ENCODE peak calls at places on chromosome 1, in four cellular contexts. One of them, this sample, is unnamed. For H3K4me1, the result is how much of the 10 kb centered on the place peaks cover.

GRCh38 chr1:1665815-1666251 is 7.0 kb upstream of the CDK11B start:
- DNase-seq in ovary: no peak
- DNase-seq in GM23338: peak
- DNase-seq in aorta: peak
- DNase-seq in this sample: peak

GRCh38 chr1:156090822-156091188 is 8.5 kb upstream of the MEX3A start:
- DNase-seq in ovary: peak
- DNase-seq in aorta: peak
- DNase-seq in GM23338: peak
- DNase-seq in this sample: peak

GRCh38 chr1:172708452-172708851 is 49.5 kb downstream of the FASLG start:
- DNase-seq in aorta: no peak
- DNase-seq in ovary: no peak
- DNase-seq in GM23338: no peak
- DNase-seq in this sample: no peak

GRCh38 chr1:56627636-56628039 is 17.5 kb upstream of the PRKAA2 start:
- DNase-seq in aorta: no peak
- DNase-seq in GM23338: peak
- DNase-seq in ovary: no peak
- DNase-seq in this sample: no peak

GRCh38 chr1:29671446-29671845 is 435.1 kb downstream of the PTPRU start:
- DNase-seq in ovary: no peak
- DNase-seq in GM23338: no peak
- DNase-seq in aorta: peak
- DNase-seq in this sample: no peak

GRCh38 chr1:167934407-167935251 is 1.9 kb upstream of the DCAF6 start:
- DNase-seq in ovary: no peak
- DNase-seq in GM23338: no peak
- DNase-seq in aorta: no peak
- DNase-seq in this sample: no peak

GRCh38 chr1:156689960-156690672 is 12.9 kb upstream of the NES start:
- DNase-seq in ovary: no peak
- DNase-seq in aorta: no peak
- DNase-seq in GM23338: no peak
- DNase-seq in this sample: no peak

GRCh38 chr1:245788269-245788668 is 633.5 kb downstream of the KIF26B start:
- DNase-seq in GM23338: no peak
- DNase-seq in aorta: no peak
- DNase-seq in ovary: no peak
- DNase-seq in this sample: no peak

GRCh38 chr1:226403522-226404034 is 4.3 kb downstream of the PARP1 start:
- DNase-seq in ovary: no peak
- DNase-seq in aorta: no peak
- DNase-seq in GM23338: peak
- DNase-seq in this sample: no peak

GRCh38 chr1:7847599-7847998 is 5.3 kb downstream of the UTS2 start:
- DNase-seq in ovary: no peak
- DNase-seq in GM23338: no peak
- DNase-seq in aorta: no peak
- DNase-seq in this sample: no peak

GRCh38 chr1:62841587-62842169 is 57.7 kb downstream of the ATG4C start:
- DNase-seq in ovary: no peak
- DNase-seq in aorta: no peak
- DNase-seq in GM23338: peak
- DNase-seq in this sample: peak

GRCh38 chr1:76868916-76869315 is 1.6 kb downstream of the ST6GALNAC5 start:
- DNase-seq in aorta: peak
- DNase-seq in ovary: peak
- DNase-seq in GM23338: peak
- DNase-seq in this sample: peak

GRCh38 chr1:232629250-232630046 is 485 bp downstream of the SIPA1L2 start:
- DNase-seq in aorta: peak
- DNase-seq in ovary: peak
- DNase-seq in GM23338: peak
- DNase-seq in this sample: peak

GRCh38 chr1:232628335-232629214 is 1.4 kb downstream of the SIPA1L2 start:
- DNase-seq in GM23338: no peak
- DNase-seq in ovary: no peak
- DNase-seq in aorta: no peak
- DNase-seq in this sample: no peak

GRCh38 chr1:232627171-232627570 is 2.8 kb downstream of the SIPA1L2 start:
- DNase-seq in ovary: no peak
- DNase-seq in GM23338: no peak
- DNase-seq in aorta: no peak
- DNase-seq in this sample: no peak

GRCh38 chr1:232626452-232626851 is 3.5 kb downstream of the SIPA1L2 start:
- DNase-seq in aorta: no peak
- DNase-seq in ovary: no peak
- DNase-seq in GM23338: no peak
- DNase-seq in this sample: no peak

DNA sequence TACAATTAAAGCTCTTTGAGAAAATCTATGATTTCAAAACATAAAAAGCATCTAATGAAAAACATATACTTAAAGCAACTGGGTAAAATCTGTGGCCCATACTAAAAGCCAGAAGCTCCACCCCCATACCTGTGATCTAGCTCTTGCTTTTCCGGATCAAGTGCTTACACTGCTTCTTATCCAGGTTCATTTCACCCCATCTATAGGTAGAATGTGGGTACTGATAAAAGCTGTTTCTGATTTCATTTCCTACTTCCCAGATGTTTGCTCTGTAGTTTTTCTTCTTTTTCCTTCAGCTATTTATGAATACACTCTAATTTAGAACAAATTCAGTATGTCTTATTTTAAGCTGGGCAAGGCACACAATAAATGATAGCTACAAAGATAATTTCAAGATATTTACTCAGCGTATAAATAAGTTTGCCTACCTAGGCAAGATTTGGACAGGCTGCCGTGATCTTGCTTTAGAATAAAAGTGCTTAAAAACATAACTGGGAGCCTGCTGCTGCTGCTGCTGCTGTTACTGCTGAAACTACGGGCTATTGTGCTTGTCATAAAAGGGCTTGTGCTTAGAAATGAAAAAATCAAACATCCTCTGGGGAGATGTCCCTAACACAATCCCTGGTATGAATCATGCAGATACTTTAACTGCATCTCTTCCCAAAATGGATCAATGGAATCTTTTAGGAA is 2.1 kb downstream of the SIPA1L2 start:
- DNase-seq in ovary: no peak
- DNase-seq in GM23338: peak
- DNase-seq in aorta: no peak
- DNase-seq in this sample: no peak
- H3K4me3 ChIP-seq in ovary: no peak
- H3K4me3 ChIP-seq in GM23338: no peak
- H3K4me3 ChIP-seq in aorta: no peak
- H3K4me3 ChIP-seq in this sample: no peak

GRCh38 chr1:237258871-237259270 is 216.9 kb downstream of the RYR2 start:
- DNase-seq in aorta: peak
- DNase-seq in ovary: peak
- DNase-seq in GM23338: no peak
- DNase-seq in this sample: peak

DNA sequence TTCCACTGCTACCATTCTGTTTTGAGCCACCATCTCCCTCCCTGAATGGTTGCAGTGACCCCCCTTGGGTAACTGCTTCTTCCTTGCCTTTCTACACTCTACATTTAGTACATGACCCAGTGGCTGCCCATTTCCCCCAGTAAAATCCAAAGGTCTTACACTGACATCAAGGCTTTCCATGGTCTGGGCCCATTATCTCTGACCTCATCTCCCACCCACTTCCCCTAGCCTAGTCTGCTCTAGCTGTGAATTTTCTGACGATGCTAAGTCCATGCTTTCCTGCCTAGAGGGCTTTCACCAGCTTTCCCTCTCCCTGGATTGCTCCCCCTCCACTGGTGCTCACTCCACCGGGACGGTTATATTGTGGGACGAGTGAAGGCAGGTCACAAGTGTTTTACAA is 219.2 kb downstream of the RYR2 start:
- DNase-seq in GM23338: no peak
- DNase-seq in aorta: no peak
- DNase-seq in ovary: no peak
- DNase-seq in this sample: no peak
- H3K4me1 ChIP-seq in GM23338: under half
- H3K4me1 ChIP-seq in aorta: under half
- H3K4me1 ChIP-seq in ovary: under half
- H3K4me1 ChIP-seq in this sample: under half

DNA sequence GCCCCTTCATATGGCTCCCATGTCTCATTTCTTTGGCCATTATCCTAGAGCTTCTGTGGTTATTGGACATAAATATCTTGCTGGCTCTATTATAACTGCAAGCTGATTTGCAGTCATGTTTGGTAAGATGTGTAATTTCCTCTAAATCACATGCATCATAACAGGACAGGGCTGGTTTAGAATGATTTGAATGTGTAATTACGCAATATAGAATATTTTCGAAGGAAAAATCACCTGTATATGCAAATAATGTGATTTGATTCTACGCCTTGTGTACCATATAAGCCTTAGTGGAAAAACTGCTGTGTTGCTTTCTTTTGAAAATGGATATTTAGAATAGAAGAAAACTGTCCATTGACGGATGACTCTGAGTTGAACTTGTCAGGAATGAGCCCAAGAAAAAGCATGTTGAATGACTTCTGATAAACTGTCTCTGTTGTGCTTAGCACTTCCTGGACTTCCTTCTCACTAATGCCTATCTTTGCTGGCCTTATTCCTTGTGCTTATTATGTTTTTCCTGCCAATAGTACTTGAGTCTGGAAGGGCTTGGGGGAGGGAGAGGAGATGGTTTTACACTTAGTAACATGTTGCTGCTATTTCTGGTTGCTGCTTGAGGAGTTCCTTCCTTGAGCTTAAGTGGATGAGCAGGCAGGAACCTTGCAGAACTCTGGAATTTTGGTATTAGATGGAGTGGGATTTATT is 6.5 kb downstream of the CACHD1 start:
- DNase-seq in GM23338: no peak
- DNase-seq in ovary: no peak
- DNase-seq in aorta: no peak
- DNase-seq in this sample: peak
- H3K27ac ChIP-seq in GM23338: no peak
- H3K27ac ChIP-seq in ovary: no peak
- H3K27ac ChIP-seq in aorta: no peak
- H3K27ac ChIP-seq in this sample: no peak

DNA sequence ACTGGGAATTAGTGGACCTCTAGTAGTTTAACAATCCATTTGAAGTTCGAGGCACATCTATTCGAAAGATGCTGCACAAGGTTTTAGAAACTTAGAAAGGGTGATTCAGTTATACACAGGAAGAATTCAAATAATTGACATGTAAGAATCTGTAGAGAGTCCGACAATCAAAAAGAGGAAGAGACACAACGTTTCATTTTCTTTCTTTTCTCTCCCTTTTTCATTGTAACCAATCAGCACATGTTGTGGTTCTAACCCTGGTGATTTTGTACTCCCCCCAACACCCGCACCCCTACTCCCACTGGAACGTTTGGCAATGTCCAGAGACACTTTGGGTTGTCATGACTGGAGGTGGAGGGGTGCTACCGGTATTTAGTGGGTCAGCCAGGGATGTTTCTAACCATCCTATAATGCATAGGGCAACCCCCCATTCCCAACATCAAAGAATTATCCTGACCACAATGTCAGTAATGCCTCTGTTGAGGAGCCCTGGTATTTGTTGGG is 4.9 kb downstream of the TGFB2 start:
- DNase-seq in ovary: no peak
- DNase-seq in aorta: no peak
- DNase-seq in GM23338: no peak
- DNase-seq in this sample: no peak
- H3K4me3 ChIP-seq in ovary: no peak
- H3K4me3 ChIP-seq in aorta: peak
- H3K4me3 ChIP-seq in GM23338: no peak
- H3K4me3 ChIP-seq in this sample: no peak

GRCh38 chr1:100627018-100627716 is 89.2 kb downstream of the GPR88 start:
- DNase-seq in ovary: no peak
- DNase-seq in aorta: no peak
- DNase-seq in GM23338: no peak
- DNase-seq in this sample: no peak
- H3K4me1 ChIP-seq in ovary: under half
- H3K4me1 ChIP-seq in aorta: under half
- H3K4me1 ChIP-seq in GM23338: under half
- H3K4me1 ChIP-seq in this sample: under half